ENCODE peak calls at places on chromosome 1, in five cellular contexts. C is AG10803, N is HT-29, H is retina, G is DMS53. S is an unnamed sample.

GRCh38 chr1:224497714-224498573 is 63.3 kb upstream of the WDR26 start:
- DNase-seq in C (peak), N (peak), H (no peak), G (peak), S (no peak)

GRCh38 chr1:183097438-183098051 is 74.3 kb downstream of the LAMC1 start:
- DNase-seq in C (peak), N (no peak), H (no peak), G (peak), S (no peak)

GRCh38 chr1:48285525-48285924 is 63.0 kb downstream of the SLC5A9 start:
- DNase-seq in C (no peak), N (peak), H (no peak), G (peak), S (no peak)

GRCh38 chr1:113057006-113057405 is 16.0 kb upstream of the LRIG2 start:
- DNase-seq in C (no peak), N (no peak), H (peak), G (peak), S (peak)

GRCh38 chr1:36351222-36351977 is 28.0 kb upstream of the EVA1B start:
- DNase-seq in C (peak), N (no peak), H (peak), G (no peak), S (no peak)

GRCh38 chr1:50420689-50421365 is 2.4 kb downstream of the DMRTA2 start:
- DNase-seq in C (no peak), N (no peak), H (peak), G (peak), S (no peak)

GRCh38 chr1:93567255-93567918 is 114.2 kb downstream of the BCAR3 start:
- DNase-seq in C (peak), N (no peak), H (no peak), G (no peak), S (no peak)

GRCh38 chr1:175808573-175808972 is 65.2 kb upstream of the TNR start:
- DNase-seq in C (no peak), N (no peak), H (no peak), G (peak), S (peak)

GRCh38 chr1:230502306-230502705 is 76.2 kb upstream of the PGBD5 start:
- DNase-seq in C (no peak), N (no peak), H (no peak), G (peak), S (no peak)

GRCh38 chr1:50666849-50667248 is 243.6 kb upstream of the DMRTA2 start:
- DNase-seq in C (no peak), N (peak), H (no peak), G (no peak), S (peak)

GRCh38 chr1:214312530-214313051 is 31.6 kb downstream of the SMYD2 start:
- DNase-seq in C (no peak), N (no peak), H (no peak), G (no peak), S (no peak)

GRCh38 chr1:207711285-207711684 is 40.6 kb upstream of the CD46 start:
- DNase-seq in C (no peak), N (peak), H (no peak), G (peak), S (peak)

GRCh38 chr1:26234644-26235384 is 814 bp downstream of the CEP85 start:
- DNase-seq in C (peak), N (peak), H (no peak), G (peak), S (no peak)

GRCh38 chr1:109873278-109874175 is 37.1 kb upstream of the CSF1 start:
- DNase-seq in C (peak), N (no peak), H (no peak), G (no peak), S (no peak)

GRCh38 chr1:46084553-46085448 is 47.6 kb downstream of the PIK3R3 start:
- DNase-seq in C (peak), N (no peak), H (no peak), G (no peak), S (no peak)

GRCh38 chr1:62131093-62131725 is 63.4 kb upstream of the L1TD1 start:
- DNase-seq in C (peak), N (peak), H (peak), G (peak), S (no peak)

GRCh38 chr1:62406576-62406975 is 30.3 kb upstream of the USP1 start:
- DNase-seq in C (no peak), N (no peak), H (no peak), G (no peak), S (no peak)

GRCh38 chr1:58460469-58460868 is 86.1 kb downstream of the OMA1 start:
- DNase-seq in C (no peak), N (peak), H (no peak), G (no peak), S (no peak)

GRCh38 chr1:71660417-71660816 is 579.6 kb upstream of the ZRANB2 start:
- DNase-seq in C (peak), N (no peak), H (no peak), G (no peak), S (no peak)

GRCh38 chr1:14634497-14634896 is 36.0 kb downstream of the KAZN start:
- DNase-seq in C (no peak), N (no peak), H (no peak), G (no peak), S (no peak)

GRCh38 chr1:108077991-108078390 is 113.0 kb upstream of the VAV3 start:
- DNase-seq in C (no peak), N (no peak), H (no peak), G (no peak), S (no peak)

GRCh38 chr1:23726669-23727068 is 16.6 kb upstream of the ELOA start:
- DNase-seq in C (peak), N (no peak), H (no peak), G (no peak), S (no peak)

GRCh38 chr1:161864577-161864976 is 98.5 kb downstream of the ATF6 start:
- DNase-seq in C (peak), N (peak), H (no peak), G (peak), S (no peak)

GRCh38 chr1:227356582-227357228 is 38.4 kb upstream of the CDC42BPA start:
- DNase-seq in C (no peak), N (peak), H (no peak), G (peak), S (no peak)

GRCh38 chr1:44029260-44029910 is 1.9 kb downstream of the SLC6A9 start:
- DNase-seq in C (no peak), N (no peak), H (no peak), G (peak), S (no peak)

GRCh38 chr1:115456441-115456961 is 118.5 kb upstream of the NGF start:
- DNase-seq in C (peak), N (no peak), H (no peak), G (no peak), S (no peak)

GRCh38 chr1:41615981-41616380 is 131.5 kb upstream of the EDN2 start:
- DNase-seq in C (no peak), N (no peak), H (no peak), G (no peak), S (no peak)

S was measured in LNCaP clone FGC.